ENCODE peak calls at places on chromosomes 6 and 20, in seven cellular contexts. One of them, this sample, is unnamed.

GRCh38 chr20:1735417-1736089 is 78.0 kb upstream of the SIRPG start:
- DNase-seq in effector CD4-positive, alpha-beta T cell: no peak
- DNase-seq in EH: no peak
- DNase-seq in cerebellum: no peak
- DNase-seq in stimulated activated CD8-positive, alpha-beta memory T cell treated with anti-CD3 and anti-CD28 coated beads, Interleukin-4, amount 100 ng/mL, for 1 hour: no peak
- DNase-seq in testis: no peak
- DNase-seq in CD8-positive, alpha-beta T cell: no peak
- DNase-seq in this sample: no peak

GRCh38 chr6:167567142-167568033 is 242.5 kb downstream of the TTLL2 start:
- DNase-seq in effector CD4-positive, alpha-beta T cell: no peak
- DNase-seq in EH: no peak
- DNase-seq in cerebellum: no peak
- DNase-seq in stimulated activated CD8-positive, alpha-beta memory T cell treated with anti-CD3 and anti-CD28 coated beads, Interleukin-4, amount 100 ng/mL, for 1 hour: no peak
- DNase-seq in testis: peak; percentile 76
- DNase-seq in CD8-positive, alpha-beta T cell: no peak
- DNase-seq in this sample: no peak

GRCh38 chr6:139852484-139853140 is 478.2 kb upstream of the CITED2 start:
- DNase-seq in effector CD4-positive, alpha-beta T cell: no peak
- DNase-seq in EH: peak; percentile 96
- DNase-seq in cerebellum: no peak
- DNase-seq in stimulated activated CD8-positive, alpha-beta memory T cell treated with anti-CD3 and anti-CD28 coated beads, Interleukin-4, amount 100 ng/mL, for 1 hour: no peak
- DNase-seq in testis: no peak
- DNase-seq in CD8-positive, alpha-beta T cell: no peak
- DNase-seq in this sample: peak; percentile 33

GRCh38 chr6:22873531-22874136 is 304.3 kb downstream of the HDGFL1 start:
- DNase-seq in effector CD4-positive, alpha-beta T cell: no peak
- DNase-seq in EH: no peak
- DNase-seq in cerebellum: no peak
- DNase-seq in stimulated activated CD8-positive, alpha-beta memory T cell treated with anti-CD3 and anti-CD28 coated beads, Interleukin-4, amount 100 ng/mL, for 1 hour: no peak
- DNase-seq in testis: peak; percentile 21
- DNase-seq in CD8-positive, alpha-beta T cell: no peak
- DNase-seq in this sample: no peak

GRCh38 chr6:152428126-152428525 is 209.0 kb downstream of the SYNE1 start:
- DNase-seq in effector CD4-positive, alpha-beta T cell: no peak
- DNase-seq in EH: peak; percentile 19
- DNase-seq in cerebellum: peak; percentile 26
- DNase-seq in stimulated activated CD8-positive, alpha-beta memory T cell treated with anti-CD3 and anti-CD28 coated beads, Interleukin-4, amount 100 ng/mL, for 1 hour: no peak
- DNase-seq in testis: peak; percentile 31
- DNase-seq in CD8-positive, alpha-beta T cell: no peak
- DNase-seq in this sample: peak; percentile 91

GRCh38 chr6:42010185-42010872 is 40.0 kb upstream of the TAF8 start:
- DNase-seq in effector CD4-positive, alpha-beta T cell: no peak
- DNase-seq in EH: peak; percentile 2
- DNase-seq in cerebellum: no peak
- DNase-seq in stimulated activated CD8-positive, alpha-beta memory T cell treated with anti-CD3 and anti-CD28 coated beads, Interleukin-4, amount 100 ng/mL, for 1 hour: no peak
- DNase-seq in testis: no peak
- DNase-seq in CD8-positive, alpha-beta T cell: no peak
- DNase-seq in this sample: no peak

GRCh38 chr20:62142252-62143117 is 709 bp downstream of the PSMA7 start:
- DNase-seq in effector CD4-positive, alpha-beta T cell: no peak
- DNase-seq in EH: peak; percentile 22
- DNase-seq in cerebellum: peak; percentile 35
- DNase-seq in stimulated activated CD8-positive, alpha-beta memory T cell treated with anti-CD3 and anti-CD28 coated beads, Interleukin-4, amount 100 ng/mL, for 1 hour: no peak
- DNase-seq in testis: no peak
- DNase-seq in CD8-positive, alpha-beta T cell: no peak
- DNase-seq in this sample: peak; percentile 22

GRCh38 chr20:6654490-6655247 is 112.8 kb upstream of the BMP2 start:
- DNase-seq in effector CD4-positive, alpha-beta T cell: no peak
- DNase-seq in EH: peak; percentile 27
- DNase-seq in cerebellum: no peak
- DNase-seq in stimulated activated CD8-positive, alpha-beta memory T cell treated with anti-CD3 and anti-CD28 coated beads, Interleukin-4, amount 100 ng/mL, for 1 hour: no peak
- DNase-seq in testis: no peak
- DNase-seq in CD8-positive, alpha-beta T cell: no peak
- DNase-seq in this sample: no peak

GRCh38 chr20:33239979-33240736 is 4.4 kb downstream of the BPIFA1 start:
- DNase-seq in effector CD4-positive, alpha-beta T cell: no peak
- DNase-seq in EH: no peak
- DNase-seq in cerebellum: no peak
- DNase-seq in stimulated activated CD8-positive, alpha-beta memory T cell treated with anti-CD3 and anti-CD28 coated beads, Interleukin-4, amount 100 ng/mL, for 1 hour: no peak
- DNase-seq in testis: no peak
- DNase-seq in CD8-positive, alpha-beta T cell: no peak
- DNase-seq in this sample: no peak

GRCh38 chr20:51034461-51034860 is 11.6 kb upstream of the KCNG1 start:
- DNase-seq in effector CD4-positive, alpha-beta T cell: no peak
- DNase-seq in EH: peak; percentile 30
- DNase-seq in cerebellum: no peak
- DNase-seq in stimulated activated CD8-positive, alpha-beta memory T cell treated with anti-CD3 and anti-CD28 coated beads, Interleukin-4, amount 100 ng/mL, for 1 hour: no peak
- DNase-seq in testis: no peak
- DNase-seq in CD8-positive, alpha-beta T cell: no peak
- DNase-seq in this sample: no peak

GRCh38 chr6:160391419-160392116 is 43.4 kb downstream of the SLC22A3 start:
- DNase-seq in effector CD4-positive, alpha-beta T cell: no peak
- DNase-seq in EH: peak; percentile 3
- DNase-seq in cerebellum: no peak
- DNase-seq in stimulated activated CD8-positive, alpha-beta memory T cell treated with anti-CD3 and anti-CD28 coated beads, Interleukin-4, amount 100 ng/mL, for 1 hour: no peak
- DNase-seq in testis: no peak
- DNase-seq in CD8-positive, alpha-beta T cell: no peak
- DNase-seq in this sample: peak; percentile 9

GRCh38 chr6:9138856-9139426 is 703.6 kb upstream of the SLC35B3 start:
- DNase-seq in effector CD4-positive, alpha-beta T cell: no peak
- DNase-seq in EH: no peak
- DNase-seq in cerebellum: peak; percentile 10
- DNase-seq in stimulated activated CD8-positive, alpha-beta memory T cell treated with anti-CD3 and anti-CD28 coated beads, Interleukin-4, amount 100 ng/mL, for 1 hour: no peak
- DNase-seq in testis: no peak
- DNase-seq in CD8-positive, alpha-beta T cell: no peak
- DNase-seq in this sample: no peak

GRCh38 chr20:41534842-41535241 is 83.3 kb downstream of the CHD6 start:
- DNase-seq in effector CD4-positive, alpha-beta T cell: no peak
- DNase-seq in EH: peak; percentile 23
- DNase-seq in cerebellum: no peak
- DNase-seq in stimulated activated CD8-positive, alpha-beta memory T cell treated with anti-CD3 and anti-CD28 coated beads, Interleukin-4, amount 100 ng/mL, for 1 hour: no peak
- DNase-seq in testis: no peak
- DNase-seq in CD8-positive, alpha-beta T cell: no peak
- DNase-seq in this sample: no peak

GRCh38 chr6:141969201-141969600 is 163.5 kb upstream of the GJE1 start:
- DNase-seq in effector CD4-positive, alpha-beta T cell: no peak
- DNase-seq in EH: no peak
- DNase-seq in cerebellum: no peak
- DNase-seq in stimulated activated CD8-positive, alpha-beta memory T cell treated with anti-CD3 and anti-CD28 coated beads, Interleukin-4, amount 100 ng/mL, for 1 hour: no peak
- DNase-seq in testis: no peak
- DNase-seq in CD8-positive, alpha-beta T cell: no peak
- DNase-seq in this sample: no peak

GRCh38 chr6:88855521-88856152 is 107.8 kb downstream of the RNGTT start:
- DNase-seq in effector CD4-positive, alpha-beta T cell: no peak
- DNase-seq in EH: peak; percentile 5
- DNase-seq in cerebellum: no peak
- DNase-seq in stimulated activated CD8-positive, alpha-beta memory T cell treated with anti-CD3 and anti-CD28 coated beads, Interleukin-4, amount 100 ng/mL, for 1 hour: no peak
- DNase-seq in testis: no peak
- DNase-seq in CD8-positive, alpha-beta T cell: no peak
- DNase-seq in this sample: no peak

GRCh38 chr6:8743146-8743745 is 307.9 kb upstream of the SLC35B3 start:
- DNase-seq in effector CD4-positive, alpha-beta T cell: no peak
- DNase-seq in EH: no peak
- DNase-seq in cerebellum: no peak
- DNase-seq in stimulated activated CD8-positive, alpha-beta memory T cell treated with anti-CD3 and anti-CD28 coated beads, Interleukin-4, amount 100 ng/mL, for 1 hour: no peak
- DNase-seq in testis: no peak
- DNase-seq in CD8-positive, alpha-beta T cell: no peak
- DNase-seq in this sample: peak; percentile 27

GRCh38 chr6:42100029-42100901 is 42.2 kb downstream of the C6orf132 start:
- DNase-seq in effector CD4-positive, alpha-beta T cell: no peak
- DNase-seq in EH: peak; percentile 65
- DNase-seq in cerebellum: no peak
- DNase-seq in stimulated activated CD8-positive, alpha-beta memory T cell treated with anti-CD3 and anti-CD28 coated beads, Interleukin-4, amount 100 ng/mL, for 1 hour: no peak
- DNase-seq in testis: peak; percentile 31
- DNase-seq in CD8-positive, alpha-beta T cell: no peak
- DNase-seq in this sample: peak; percentile 54

This sample was measured in ACHN.